ENCODE peak calls at places on chromosomes 1 and 21, in ten cellular contexts. E, X, Y, K, H, R, Z, J, V and F are unnamed samples.

GRCh38 chr1:90707363-90707710 is 9.8 kb downstream of the BARHL2 start:
- DNase-seq in K (no peak), J (peak), V (peak), X (peak), H (peak), R (no peak), Y (no peak), Z (no peak), E (no peak), F (no peak)

GRCh38 chr1:1945782-1946393 is 26.8 kb upstream of the TMEM52 start:
- DNase-seq in R (no peak), Y (no peak), E (no peak), V (no peak), X (no peak), Z (no peak), K (no peak), J (no peak), H (no peak), F (no peak)

GRCh38 chr1:94209425-94209824 is 28.0 kb downstream of the ARHGAP29 start:
- DNase-seq in E (no peak), R (no peak), K (no peak), V (no peak), H (peak), X (no peak), Y (no peak), J (no peak), Z (peak), F (no peak)

GRCh38 chr1:184583837-184584236 is 170.8 kb downstream of the EDEM3 start:
- DNase-seq in R (no peak), V (no peak), E (no peak), H (no peak), J (peak), K (no peak), Y (no peak), X (no peak), Z (no peak), F (no peak)

GRCh38 chr1:201542166-201543045 is 3.5 kb downstream of the NAV1 start:
- DNase-seq in K (no peak), V (no peak), X (no peak), E (no peak), H (peak), J (no peak), Z (no peak), R (no peak), Y (no peak), F (no peak)

GRCh38 chr1:154784924-154785531 is 85.1 kb downstream of the KCNN3 start:
- DNase-seq in X (no peak), J (peak), H (no peak), V (no peak), E (no peak), R (peak), Z (no peak), K (no peak), Y (no peak), F (peak)

GRCh38 chr1:203128691-203129500 is 1.4 kb downstream of the ADORA1 start:
- DNase-seq in V (no peak), X (no peak), K (no peak), R (no peak), Y (no peak), J (no peak), E (no peak), H (no peak), Z (no peak), F (no peak)

GRCh38 chr1:62045579-62045978 is 149.1 kb upstream of the L1TD1 start:
- DNase-seq in K (peak), V (no peak), Y (no peak), R (no peak), H (peak), X (no peak), J (peak), Z (no peak), E (no peak), F (no peak)

GRCh38 chr1:5664906-5665875 is 327.0 kb downstream of the NPHP4 start:
- DNase-seq in V (no peak), Y (no peak), X (no peak), Z (no peak), H (no peak), E (no peak), J (peak), R (no peak), K (no peak), F (no peak)

GRCh38 chr21:42633858-42634257 is 19.6 kb upstream of the PDE9A start:
- DNase-seq in R (no peak), J (no peak), X (no peak), H (no peak), Y (no peak), E (no peak), V (no peak), Z (no peak), K (no peak), F (no peak)

GRCh38 chr1:38076038-38076437 is 29.4 kb upstream of the POU3F1 start:
- DNase-seq in X (no peak), V (peak), E (no peak), Z (no peak), Y (peak), R (no peak), H (peak), K (no peak), J (peak), F (no peak)

GRCh38 chr1:172278478-172278877 is 142.0 kb upstream of the C1orf105 start:
- DNase-seq in Z (peak), K (no peak), E (no peak), V (no peak), J (peak), R (no peak), Y (no peak), H (peak), X (no peak), F (no peak)